ENCODE peak calls at places on chromosomes 5 and 9, in ten cellular contexts. E is fibroblast of lung, S is ovary, P is foreskin keratinocyte, V is Calu3, K is fibroblast of pulmonary artery, C is body of pancreas, H is endothelial cell, B is WTC11, F is fibroblast of mammary gland. N is an unnamed sample.

GRCh38 chr5:6632324-6632930 is 417 bp downstream of the NSUN2 start:
- DNase-seq in E (no peak), S (no peak), P (peak), V (no peak), K (peak), C (peak), H (no peak), B (no peak), F (no peak), N (peak)

GRCh38 chr5:10279925-10280720 is 27.6 kb downstream of the CMBL start:
- DNase-seq in E (no peak), S (no peak), P (peak), V (no peak), K (no peak), C (no peak), H (no peak), B (no peak), F (no peak), N (no peak)

GRCh38 chr5:96344678-96345612 is 88.1 kb downstream of the PCSK1 start:
- DNase-seq in E (peak), S (no peak), P (no peak), V (peak), K (peak), C (peak), H (peak), B (no peak), F (peak), N (no peak)

GRCh38 chr9:80605129-80605528 is 1033.4 kb downstream of the TLE4 start:
- DNase-seq in E (peak), S (no peak), P (peak), V (no peak), K (peak), C (no peak), H (no peak), B (no peak), F (peak), N (no peak)

GRCh38 chr5:176831026-176831423 is 20.7 kb downstream of the UNC5A start:
- DNase-seq in E (no peak), S (no peak), P (no peak), V (no peak), K (no peak), C (no peak), H (no peak), B (no peak), F (no peak), N (no peak)

GRCh38 chr5:57219386-57219785 is 45.5 kb downstream of the GPBP1 start:
- DNase-seq in E (no peak), S (no peak), P (no peak), V (peak), K (no peak), C (no peak), H (no peak), B (no peak), F (no peak), N (no peak)

GRCh38 chr9:133507246-133507965 is 17.4 kb downstream of the MYMK start:
- DNase-seq in E (no peak), S (no peak), P (no peak), V (no peak), K (no peak), C (no peak), H (no peak), B (no peak), F (no peak), N (no peak)

GRCh38 chr5:173315495-173316352 is 12.5 kb downstream of the STC2 start:
- DNase-seq in E (peak), S (no peak), P (peak), V (no peak), K (peak), C (peak), H (no peak), B (no peak), F (peak), N (no peak)

DNA sequence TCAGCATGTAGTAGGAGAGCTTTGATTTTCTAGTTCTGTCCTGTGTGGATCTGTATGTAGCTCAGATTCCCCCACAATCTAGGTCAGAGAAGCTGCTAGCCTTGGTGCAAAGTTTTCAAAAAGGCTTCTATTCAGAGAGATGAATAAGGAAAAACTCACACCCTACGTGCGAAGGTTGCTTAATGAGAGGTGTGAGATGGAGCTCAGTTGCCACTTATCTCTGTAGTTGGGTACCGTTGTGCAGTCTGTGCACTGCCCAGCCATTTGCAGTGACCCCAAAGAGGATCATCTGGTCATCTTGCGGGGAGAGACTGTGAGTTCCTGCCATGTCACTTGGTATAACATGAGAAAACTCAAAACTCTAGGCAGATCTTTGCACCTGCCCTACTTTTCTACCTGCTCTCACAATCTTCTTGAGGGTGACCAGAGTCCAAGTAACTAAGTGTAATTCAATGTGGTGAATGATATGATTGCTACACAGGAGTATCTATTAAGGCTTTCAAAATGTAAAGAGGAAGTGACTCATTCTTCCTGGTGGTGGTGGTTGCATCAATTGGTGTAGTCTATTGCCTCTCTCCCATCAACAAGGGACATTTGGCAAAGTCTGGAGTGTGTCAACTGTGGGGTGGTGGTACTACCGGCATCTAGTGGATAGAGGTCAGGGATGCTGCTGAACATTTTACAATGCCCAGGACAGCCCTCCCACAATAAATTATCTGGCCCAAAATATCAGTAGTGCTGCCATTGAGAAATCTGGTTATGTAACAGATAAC is 65.2 kb downstream of the TMC1 start:
- DNase-seq in E (peak), S (no peak), P (peak), V (peak), K (peak), C (no peak), H (no peak), B (no peak), F (peak), N (no peak)
- TF ChIP-seq CTCF in E (peak), S (no peak), P (peak), V (no peak), K (peak), C (no peak), H (no peak), B (no peak), F (peak), N (no peak)

GRCh38 chr9:69809304-69809863 is 11.2 kb upstream of the CFAP95 start:
- DNase-seq in E (no peak), S (no peak), P (no peak), V (no peak), K (peak), C (no peak), H (peak), B (peak), F (peak), N (no peak)
- TF ChIP-seq CTCF in E (peak), S (no peak), P (peak), V (no peak), K (peak), C (no peak), H (peak), B (no peak), F (peak), N (peak)

DNA sequence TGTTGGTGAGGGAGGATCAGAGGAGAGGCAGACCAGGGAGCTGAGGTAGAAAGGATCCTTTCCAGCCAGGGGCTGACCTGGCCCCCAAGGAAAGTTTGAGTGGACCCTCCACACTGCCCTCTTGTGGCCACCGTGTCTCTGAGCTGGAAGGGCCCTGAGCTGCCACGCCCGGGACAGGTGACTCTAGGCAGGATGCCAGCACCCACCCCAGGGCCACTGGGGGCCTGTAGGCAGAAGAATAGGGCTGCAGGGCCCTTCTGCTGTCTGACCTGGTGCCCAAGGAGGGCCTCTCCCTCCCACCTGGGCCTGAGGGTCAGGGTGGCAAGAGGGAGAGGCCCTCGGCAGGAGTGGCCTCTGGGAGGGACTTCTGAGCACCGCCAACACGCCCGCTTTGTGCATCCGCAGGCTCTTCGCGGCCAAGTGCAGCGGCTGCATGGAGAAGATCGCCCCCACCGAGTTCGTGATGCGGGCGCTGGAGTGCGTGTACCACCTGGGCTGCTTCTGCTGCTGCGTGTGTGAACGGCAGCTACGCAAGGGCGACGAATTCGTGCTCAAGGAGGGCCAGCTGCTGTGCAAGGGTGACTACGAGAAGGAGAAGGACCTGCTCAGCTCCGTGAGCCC is 76.8 kb downstream of the LMX1B start:
- DNase-seq in E (no peak), S (no peak), P (no peak), V (peak), K (peak), C (peak), H (peak), B (peak), F (peak), N (no peak)
- TF ChIP-seq CTCF in E (peak), S (no peak), P (peak), V (peak), K (peak), C (peak), H (peak), B (peak), F (peak), N (peak)

GRCh38 chr5:73496984-73497457 is 1.2 kb upstream of the BTF3 start:
- DNase-seq in E (peak), S (no peak), P (peak), V (no peak), K (peak), C (no peak), H (no peak), B (no peak), F (peak), N (no peak)
- TF ChIP-seq CTCF in E (peak), S (no peak), P (peak), V (peak), K (peak), C (no peak), H (peak), B (no peak), F (peak), N (peak)

GRCh38 chr9:109967651-109968331 is 187.8 kb downstream of the PALM2AKAP2 start:
- DNase-seq in E (no peak), S (no peak), P (no peak), V (no peak), K (no peak), C (no peak), H (no peak), B (no peak), F (no peak), N (no peak)

GRCh38 chr9:109966643-109967368 is 186.8 kb downstream of the PALM2AKAP2 start:
- DNase-seq in E (no peak), S (no peak), P (no peak), V (no peak), K (no peak), C (no peak), H (no peak), B (no peak), F (no peak), N (no peak)

GRCh38 chr9:109968332-109968657 is 188.3 kb downstream of the PALM2AKAP2 start:
- DNase-seq in E (no peak), S (no peak), P (no peak), V (no peak), K (no peak), C (no peak), H (no peak), B (no peak), F (no peak), N (no peak)

GRCh38 chr9:109969559-109970237 is 189.7 kb downstream of the PALM2AKAP2 start:
- DNase-seq in E (no peak), S (no peak), P (no peak), V (no peak), K (peak), C (no peak), H (peak), B (no peak), F (no peak), N (no peak)

GRCh38 chr9:109968702-109969450 is 188.9 kb downstream of the PALM2AKAP2 start:
- DNase-seq in E (no peak), S (no peak), P (no peak), V (no peak), K (peak), C (no peak), H (peak), B (peak), F (peak), N (no peak)
- TF ChIP-seq CTCF in E (peak), S (no peak), P (peak), V (no peak), K (peak), C (no peak), H (no peak), B (no peak), F (peak), N (peak)

N was measured in type B pancreatic cell.